ENCODE peak calls at places on chromosomes 3 and 15, in five cellular contexts. E is GM12878, L is HCT116, X is SK-N-SH, J is K562. S is an unnamed sample.

GRCh38 chr15:51672100-51672731 is 9.1 kb upstream of the SCG3 start:
- DNase-seq in E (no peak), L (no peak), X (no peak), J (peak), S (no peak)

GRCh38 chr3:194089357-194090177 is 46.4 kb upstream of the HES1 start:
- DNase-seq in E (no peak), L (peak), X (no peak), J (peak), S (peak)

GRCh38 chr3:37310666-37311050 is 136.3 kb upstream of the LRRFIP2 start:
- DNase-seq in E (no peak), L (no peak), X (no peak), J (no peak), S (no peak)

GRCh38 chr3:165753560-165753959 is 83.7 kb downstream of the BCHE start:
- DNase-seq in E (no peak), L (no peak), X (no peak), J (no peak), S (no peak)

GRCh38 chr15:65083262-65083701 is 6.7 kb downstream of the KBTBD13 start:
- DNase-seq in E (no peak), L (no peak), X (no peak), J (no peak), S (no peak)

GRCh38 chr15:44536298-44536961 is 517 bp upstream of the EIF3J start:
- DNase-seq in E (no peak), L (peak), X (peak), J (peak), S (peak)

GRCh38 chr3:146342971-146343370 is 92.1 kb upstream of the PLSCR4 start:
- DNase-seq in E (no peak), L (no peak), X (no peak), J (no peak), S (no peak)

GRCh38 chr15:80977627-80978036 is 12.0 kb downstream of the MESD start:
- DNase-seq in E (no peak), L (no peak), X (peak), J (peak), S (peak)

GRCh38 chr3:151835751-151836550 is 22.0 kb downstream of the AADAC start:
- DNase-seq in E (no peak), L (no peak), X (no peak), J (no peak), S (no peak)

GRCh38 chr3:71582612-71583568 is 638 bp downstream of the FOXP1 start:
- DNase-seq in E (no peak), L (no peak), X (peak), J (peak), S (peak)

GRCh38 chr3:89521328-89521727 is 413.9 kb downstream of the EPHA3 start:
- DNase-seq in E (no peak), L (no peak), X (no peak), J (no peak), S (no peak)

DNA sequence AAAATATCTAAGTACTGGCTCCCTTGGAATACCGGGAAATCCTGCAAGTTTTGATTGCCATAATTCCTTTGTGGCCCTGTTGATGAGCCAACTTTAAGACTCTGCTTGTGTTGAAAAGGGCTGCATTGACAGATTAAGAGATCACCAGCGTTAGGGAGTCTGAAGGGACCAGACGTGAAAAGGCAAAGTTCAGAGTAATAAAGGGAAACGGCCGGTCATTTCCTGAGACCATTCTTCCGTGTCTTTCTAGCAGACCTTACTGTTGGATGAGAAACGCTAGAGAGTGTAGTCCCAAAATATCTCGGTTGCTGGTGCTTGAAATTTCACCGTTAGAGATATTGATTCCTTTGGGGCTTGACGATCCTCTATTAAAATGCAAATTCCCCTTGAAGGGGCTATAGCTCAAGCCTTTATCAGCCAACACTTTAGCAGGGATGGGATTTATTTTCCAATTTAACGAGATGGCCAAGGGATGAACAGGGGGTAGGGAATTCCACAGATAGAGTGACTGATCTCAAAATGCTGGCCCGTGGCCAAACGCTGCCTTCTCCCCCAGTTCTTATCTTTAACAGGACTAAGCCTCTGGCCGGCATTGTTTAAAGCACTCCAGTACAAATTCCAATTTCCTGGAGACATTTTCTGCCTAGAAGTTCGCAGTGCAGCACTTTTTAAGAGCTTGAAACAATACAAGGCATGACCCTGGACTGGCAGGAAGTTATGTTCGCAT is 250.4 kb downstream of the TJP1 start:
- DNase-seq in E (no peak), L (no peak), X (peak), J (no peak), S (no peak)
- TF ChIP-seq ZBTB33 in E (no peak), L (no peak), X (no peak), J (no peak), S (no peak)

GRCh38 chr3:12799525-12800440 is 3.3 kb downstream of the CAND2 start:
- DNase-seq in E (no peak), L (no peak), X (no peak), J (no peak), S (no peak)
- TF ChIP-seq ZBTB33 in E (no peak), L (no peak), X (no peak), J (no peak), S (no peak)

GRCh38 chr3:116201032-116201690 is 244.1 kb downstream of the LSAMP start:
- DNase-seq in E (no peak), L (no peak), X (no peak), J (no peak), S (no peak)
- TF ChIP-seq ZBTB33 in E (no peak), L (no peak), X (no peak), J (no peak), S (no peak)

GRCh38 chr15:77870195-77871065 is 207.1 kb downstream of the TBC1D2B start:
- DNase-seq in E (no peak), L (peak), X (peak), J (peak), S (peak)
- TF ChIP-seq ZBTB33 in E (no peak), L (no peak), X (no peak), J (no peak), S (no peak)

DNA sequence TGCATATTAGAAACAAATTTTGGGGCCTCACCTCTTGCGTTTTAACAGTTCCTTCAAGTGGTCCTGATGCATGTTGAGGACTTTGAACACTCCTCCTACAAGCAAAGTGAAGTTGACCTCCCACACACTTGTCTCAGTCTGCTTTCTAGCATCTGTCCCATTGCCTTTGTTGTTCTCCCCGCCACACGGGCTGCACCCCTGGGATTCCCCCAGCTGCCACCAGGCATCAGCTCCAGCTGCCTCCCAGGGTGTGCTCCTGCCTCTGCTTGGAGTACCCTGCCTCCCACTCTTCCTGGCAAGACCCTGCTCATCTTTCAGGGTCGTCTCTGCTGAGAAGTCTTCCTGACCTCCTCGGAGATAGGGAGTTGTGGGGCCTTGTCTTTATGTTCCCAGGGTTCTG is 52.2 kb downstream of the IGF1R start:
- DNase-seq in E (no peak), L (no peak), X (no peak), J (no peak), S (no peak)
- TF ChIP-seq ZBTB33 in E (no peak), L (no peak), X (no peak), J (no peak), S (no peak)

GRCh38 chr3:124963755-124964154 is 29.2 kb upstream of the MUC13 start:
- DNase-seq in E (no peak), L (no peak), X (no peak), J (no peak), S (peak)

GRCh38 chr3:124962403-124962940 is 27.9 kb upstream of the MUC13 start:
- DNase-seq in E (no peak), L (no peak), X (no peak), J (no peak), S (no peak)

GRCh38 chr3:124966557-124967480 is 32.3 kb upstream of the MUC13 start:
- DNase-seq in E (no peak), L (no peak), X (no peak), J (no peak), S (no peak)

GRCh38 chr3:124965413-124965812 is 30.9 kb upstream of the MUC13 start:
- DNase-seq in E (peak), L (no peak), X (no peak), J (no peak), S (no peak)

GRCh38 chr3:124964432-124964831 is 29.9 kb upstream of the MUC13 start:
- DNase-seq in E (no peak), L (no peak), X (no peak), J (no peak), S (peak)
- TF ChIP-seq ZBTB33 in E (no peak), L (no peak), X (no peak), J (no peak), S (no peak)

GRCh38 chr3:24258727-24259600 is 235.7 kb downstream of the THRB start:
- DNase-seq in E (no peak), L (no peak), X (no peak), J (no peak), S (no peak)

GRCh38 chr3:24254649-24255048 is 240.0 kb downstream of the THRB start:
- DNase-seq in E (no peak), L (no peak), X (no peak), J (no peak), S (no peak)

GRCh38 chr3:24258260-24258659 is 236.4 kb downstream of the THRB start:
- DNase-seq in E (no peak), L (no peak), X (no peak), J (no peak), S (no peak)

GRCh38 chr3:24253336-24253735 is 241.3 kb downstream of the THRB start:
- DNase-seq in E (no peak), L (no peak), X (no peak), J (no peak), S (peak)

DNA sequence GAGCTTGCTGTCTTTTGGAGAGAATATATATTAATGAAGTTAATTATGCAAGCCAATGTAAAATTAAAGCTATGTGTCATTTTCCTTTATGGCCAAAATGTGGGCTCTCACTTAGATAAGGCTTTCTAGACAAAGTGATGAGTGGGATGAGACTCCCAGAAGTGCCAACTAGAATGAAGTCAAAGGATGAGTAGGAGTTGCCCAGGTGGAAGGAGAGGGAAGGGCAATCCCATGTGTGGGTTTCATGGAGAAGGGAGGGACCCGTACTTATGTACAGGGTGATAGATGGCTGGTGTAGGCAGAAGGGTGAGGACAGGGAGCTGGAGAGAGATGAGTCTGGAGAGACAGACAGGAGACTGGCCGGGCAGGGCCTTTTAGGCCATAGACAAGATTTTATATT is 239.2 kb downstream of the THRB start:
- DNase-seq in E (no peak), L (no peak), X (no peak), J (no peak), S (no peak)
- TF ChIP-seq ZBTB33 in E (no peak), L (no peak), X (no peak), J (no peak), S (no peak)

DNA sequence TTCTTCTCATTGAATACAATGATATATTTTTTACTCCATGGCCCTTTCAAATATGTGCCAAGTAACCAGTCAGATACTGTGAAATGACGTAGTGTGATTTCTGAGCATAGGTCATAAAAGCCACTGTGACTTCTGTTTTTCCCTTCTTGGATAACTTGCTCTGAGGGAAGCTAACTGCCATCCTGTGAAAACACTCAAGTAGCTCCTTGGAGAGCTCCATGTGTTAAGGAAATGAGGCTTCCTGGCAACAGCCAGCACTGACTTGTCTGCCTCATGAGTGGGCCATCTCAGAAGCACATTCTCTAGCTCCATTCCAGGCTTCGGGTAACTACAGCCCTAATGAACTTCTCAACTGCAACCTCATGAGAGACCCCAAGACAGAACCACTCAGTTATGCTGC is 9.5 kb upstream of the CCDC80 start:
- DNase-seq in E (no peak), L (no peak), X (no peak), J (no peak), S (no peak)
- TF ChIP-seq ZBTB33 in E (no peak), L (no peak), X (no peak), J (no peak), S (no peak)

GRCh38 chr15:57384024-57384423 is 7.7 kb downstream of the CGNL1 start:
- DNase-seq in E (no peak), L (no peak), X (no peak), J (no peak), S (no peak)
- TF ChIP-seq ZBTB33 in E (no peak), L (no peak), X (no peak), J (no peak), S (no peak)

DNA sequence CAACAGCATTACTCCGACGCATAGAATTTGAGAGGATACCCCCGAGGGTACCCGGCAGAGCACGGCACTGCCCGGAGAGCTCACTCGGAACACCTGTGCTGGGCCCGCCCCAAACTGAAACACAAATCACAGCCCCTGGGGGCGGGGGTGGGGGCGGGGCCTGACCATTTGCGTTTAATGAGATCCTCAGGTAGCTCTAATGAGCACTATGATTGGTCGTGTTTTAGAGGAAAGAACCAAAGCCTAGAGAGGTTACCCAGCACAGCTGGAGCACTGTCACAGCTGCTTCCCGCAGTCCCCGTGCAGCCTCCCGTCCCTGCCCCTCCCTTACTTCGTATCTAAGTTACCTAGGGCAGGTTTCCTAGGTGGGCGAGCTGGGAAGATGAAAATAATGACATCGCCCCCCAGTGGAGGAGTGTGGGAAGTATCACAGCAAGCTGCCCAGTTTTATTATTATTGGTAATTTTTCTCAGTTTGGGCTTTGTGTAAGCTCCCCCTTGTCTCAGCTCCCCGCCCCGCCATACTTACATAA is 187.1 kb downstream of the PDE8A start:
- DNase-seq in E (no peak), L (peak), X (peak), J (peak), S (peak)
- TF ChIP-seq ZBTB33 in E (no peak), L (no peak), X (no peak), J (no peak), S (no peak)